ENCODE peak calls at places on chromosomes 2 and 18, in ten cellular contexts. One of them, this sample, is unnamed.

GRCh38 chr18:74303936-74304335 is 11.7 kb upstream of the C18orf63 start:
- DNase-seq in G401: no peak
- DNase-seq in heart right ventricle: no peak
- DNase-seq in GM06990: no peak
- DNase-seq in IMR-90: peak; percentile 25
- DNase-seq in GM23338: no peak
- DNase-seq in stimulated activated CD4-positive, alpha-beta T cell treated with anti-CD3 and anti-CD28 coated beads, Interleukin-4, amount 100 ng/mL, for 4 hours: no peak
- DNase-seq in NCI-H345: no peak
- DNase-seq in left colon: no peak
- DNase-seq in RPMI7951: peak; percentile 68
- DNase-seq in this sample: no peak

GRCh38 chr18:79454034-79454735 is 58.5 kb downstream of the NFATC1 start:
- DNase-seq in G401: no peak
- DNase-seq in heart right ventricle: peak; percentile 58
- DNase-seq in GM06990: no peak
- DNase-seq in IMR-90: peak; percentile 10
- DNase-seq in GM23338: no peak
- DNase-seq in stimulated activated CD4-positive, alpha-beta T cell treated with anti-CD3 and anti-CD28 coated beads, Interleukin-4, amount 100 ng/mL, for 4 hours: no peak
- DNase-seq in NCI-H345: no peak
- DNase-seq in left colon: no peak
- DNase-seq in RPMI7951: no peak
- DNase-seq in this sample: no peak

GRCh38 chr2:15997728-15998280 is 57.5 kb downstream of the MYCN start:
- DNase-seq in G401: no peak
- DNase-seq in heart right ventricle: no peak
- DNase-seq in GM06990: no peak
- DNase-seq in IMR-90: no peak
- DNase-seq in GM23338: no peak
- DNase-seq in stimulated activated CD4-positive, alpha-beta T cell treated with anti-CD3 and anti-CD28 coated beads, Interleukin-4, amount 100 ng/mL, for 4 hours: no peak
- DNase-seq in NCI-H345: no peak
- DNase-seq in left colon: no peak
- DNase-seq in RPMI7951: no peak
- DNase-seq in this sample: no peak

GRCh38 chr2:17273066-17273465 is 245.2 kb downstream of the RAD51AP2 start:
- DNase-seq in G401: no peak
- DNase-seq in heart right ventricle: no peak
- DNase-seq in GM06990: no peak
- DNase-seq in IMR-90: no peak
- DNase-seq in GM23338: no peak
- DNase-seq in stimulated activated CD4-positive, alpha-beta T cell treated with anti-CD3 and anti-CD28 coated beads, Interleukin-4, amount 100 ng/mL, for 4 hours: no peak
- DNase-seq in NCI-H345: no peak
- DNase-seq in left colon: no peak
- DNase-seq in RPMI7951: no peak
- DNase-seq in this sample: no peak

GRCh38 chr2:99552529-99552928 is 62.7 kb upstream of the REV1 start:
- DNase-seq in G401: peak; percentile 57
- DNase-seq in heart right ventricle: peak; percentile 56
- DNase-seq in GM06990: no peak
- DNase-seq in IMR-90: no peak
- DNase-seq in GM23338: no peak
- DNase-seq in stimulated activated CD4-positive, alpha-beta T cell treated with anti-CD3 and anti-CD28 coated beads, Interleukin-4, amount 100 ng/mL, for 4 hours: no peak
- DNase-seq in NCI-H345: peak; percentile 7
- DNase-seq in left colon: no peak
- DNase-seq in RPMI7951: no peak
- DNase-seq in this sample: no peak

GRCh38 chr18:9943311-9943710 is 29.5 kb downstream of the VAPA start:
- DNase-seq in G401: no peak
- DNase-seq in heart right ventricle: no peak
- DNase-seq in GM06990: no peak
- DNase-seq in IMR-90: no peak
- DNase-seq in GM23338: no peak
- DNase-seq in stimulated activated CD4-positive, alpha-beta T cell treated with anti-CD3 and anti-CD28 coated beads, Interleukin-4, amount 100 ng/mL, for 4 hours: no peak
- DNase-seq in NCI-H345: peak; percentile 83
- DNase-seq in left colon: no peak
- DNase-seq in RPMI7951: no peak
- DNase-seq in this sample: no peak

GRCh38 chr2:149611100-149611820 is 23.7 kb upstream of the MMADHC start:
- DNase-seq in G401: no peak
- DNase-seq in heart right ventricle: no peak
- DNase-seq in GM06990: no peak
- DNase-seq in IMR-90: no peak
- DNase-seq in GM23338: peak; percentile 62
- DNase-seq in stimulated activated CD4-positive, alpha-beta T cell treated with anti-CD3 and anti-CD28 coated beads, Interleukin-4, amount 100 ng/mL, for 4 hours: no peak
- DNase-seq in NCI-H345: peak; percentile 27
- DNase-seq in left colon: no peak
- DNase-seq in RPMI7951: no peak
- DNase-seq in this sample: no peak

GRCh38 chr2:150570712-150571111 is 83.2 kb upstream of the RND3 start:
- DNase-seq in G401: no peak
- DNase-seq in heart right ventricle: no peak
- DNase-seq in GM06990: no peak
- DNase-seq in IMR-90: peak; percentile 96
- DNase-seq in GM23338: no peak
- DNase-seq in stimulated activated CD4-positive, alpha-beta T cell treated with anti-CD3 and anti-CD28 coated beads, Interleukin-4, amount 100 ng/mL, for 4 hours: no peak
- DNase-seq in NCI-H345: no peak
- DNase-seq in left colon: no peak
- DNase-seq in RPMI7951: peak; percentile 76
- DNase-seq in this sample: no peak

GRCh38 chr2:166134252-166135151 is 6.7 kb upstream of the SCN1A start:
- DNase-seq in G401: no peak
- DNase-seq in heart right ventricle: no peak
- DNase-seq in GM06990: no peak
- DNase-seq in IMR-90: no peak
- DNase-seq in GM23338: no peak
- DNase-seq in stimulated activated CD4-positive, alpha-beta T cell treated with anti-CD3 and anti-CD28 coated beads, Interleukin-4, amount 100 ng/mL, for 4 hours: no peak
- DNase-seq in NCI-H345: no peak
- DNase-seq in left colon: no peak
- DNase-seq in RPMI7951: no peak
- DNase-seq in this sample: no peak

GRCh38 chr18:3973191-3973590 is 481.9 kb downstream of the DLGAP1 start:
- DNase-seq in G401: no peak
- DNase-seq in heart right ventricle: no peak
- DNase-seq in GM06990: no peak
- DNase-seq in IMR-90: no peak
- DNase-seq in GM23338: no peak
- DNase-seq in stimulated activated CD4-positive, alpha-beta T cell treated with anti-CD3 and anti-CD28 coated beads, Interleukin-4, amount 100 ng/mL, for 4 hours: no peak
- DNase-seq in NCI-H345: no peak
- DNase-seq in left colon: no peak
- DNase-seq in RPMI7951: no peak
- DNase-seq in this sample: no peak

GRCh38 chr2:43592443-43592842 is 3.4 kb downstream of the THADA start:
- DNase-seq in G401: no peak
- DNase-seq in heart right ventricle: no peak
- DNase-seq in GM06990: no peak
- DNase-seq in IMR-90: no peak
- DNase-seq in GM23338: no peak
- DNase-seq in stimulated activated CD4-positive, alpha-beta T cell treated with anti-CD3 and anti-CD28 coated beads, Interleukin-4, amount 100 ng/mL, for 4 hours: no peak
- DNase-seq in NCI-H345: no peak
- DNase-seq in left colon: no peak
- DNase-seq in RPMI7951: no peak
- DNase-seq in this sample: no peak

GRCh38 chr18:31185551-31185950 is 22.9 kb upstream of the DSC1 start:
- DNase-seq in G401: no peak
- DNase-seq in heart right ventricle: no peak
- DNase-seq in GM06990: no peak
- DNase-seq in IMR-90: no peak
- DNase-seq in GM23338: no peak
- DNase-seq in stimulated activated CD4-positive, alpha-beta T cell treated with anti-CD3 and anti-CD28 coated beads, Interleukin-4, amount 100 ng/mL, for 4 hours: no peak
- DNase-seq in NCI-H345: no peak
- DNase-seq in left colon: no peak
- DNase-seq in RPMI7951: no peak
- DNase-seq in this sample: no peak

GRCh38 chr2:65436169-65436824 is 3.9 kb upstream of the SPRED2 start:
- DNase-seq in G401: peak; percentile 80
- DNase-seq in heart right ventricle: peak; percentile 91
- DNase-seq in GM06990: peak; percentile 91
- DNase-seq in IMR-90: peak; percentile 96
- DNase-seq in GM23338: peak; percentile 75
- DNase-seq in stimulated activated CD4-positive, alpha-beta T cell treated with anti-CD3 and anti-CD28 coated beads, Interleukin-4, amount 100 ng/mL, for 4 hours: peak; percentile 24
- DNase-seq in NCI-H345: peak; percentile 85
- DNase-seq in left colon: peak; percentile 88
- DNase-seq in RPMI7951: peak; percentile 97
- DNase-seq in this sample: peak; percentile 93

GRCh38 chr2:61911510-61911909 is 6.0 kb downstream of the COMMD1 start:
- DNase-seq in G401: no peak
- DNase-seq in heart right ventricle: no peak
- DNase-seq in GM06990: no peak
- DNase-seq in IMR-90: peak; percentile 4
- DNase-seq in GM23338: peak; percentile 51
- DNase-seq in stimulated activated CD4-positive, alpha-beta T cell treated with anti-CD3 and anti-CD28 coated beads, Interleukin-4, amount 100 ng/mL, for 4 hours: no peak
- DNase-seq in NCI-H345: no peak
- DNase-seq in left colon: no peak
- DNase-seq in RPMI7951: no peak
- DNase-seq in this sample: no peak

GRCh38 chr2:36485521-36485920 is 112.4 kb downstream of the FEZ2 start:
- DNase-seq in G401: peak; percentile 33
- DNase-seq in heart right ventricle: no peak
- DNase-seq in GM06990: no peak
- DNase-seq in IMR-90: peak; percentile 94
- DNase-seq in GM23338: no peak
- DNase-seq in stimulated activated CD4-positive, alpha-beta T cell treated with anti-CD3 and anti-CD28 coated beads, Interleukin-4, amount 100 ng/mL, for 4 hours: no peak
- DNase-seq in NCI-H345: no peak
- DNase-seq in left colon: no peak
- DNase-seq in RPMI7951: peak; percentile 54
- DNase-seq in this sample: no peak

GRCh38 chr2:74079522-74080341 is 68.0 kb downstream of the BOLA3 start:
- DNase-seq in G401: no peak
- DNase-seq in heart right ventricle: no peak
- DNase-seq in GM06990: peak; percentile 70
- DNase-seq in IMR-90: peak; percentile 49
- DNase-seq in GM23338: no peak
- DNase-seq in stimulated activated CD4-positive, alpha-beta T cell treated with anti-CD3 and anti-CD28 coated beads, Interleukin-4, amount 100 ng/mL, for 4 hours: no peak
- DNase-seq in NCI-H345: no peak
- DNase-seq in left colon: no peak
- DNase-seq in RPMI7951: no peak
- DNase-seq in this sample: no peak

GRCh38 chr2:236507393-236508085 is 62.1 kb upstream of the ACKR3 start:
- DNase-seq in G401: no peak
- DNase-seq in heart right ventricle: peak; percentile 47
- DNase-seq in GM06990: peak; percentile 46
- DNase-seq in IMR-90: no peak
- DNase-seq in GM23338: peak; percentile 92
- DNase-seq in stimulated activated CD4-positive, alpha-beta T cell treated with anti-CD3 and anti-CD28 coated beads, Interleukin-4, amount 100 ng/mL, for 4 hours: peak; percentile 50
- DNase-seq in NCI-H345: no peak
- DNase-seq in left colon: no peak
- DNase-seq in RPMI7951: no peak
- DNase-seq in this sample: peak; percentile 79

GRCh38 chr2:57677296-57677695 is 369.3 kb upstream of the VRK2 start:
- DNase-seq in G401: no peak
- DNase-seq in heart right ventricle: no peak
- DNase-seq in GM06990: no peak
- DNase-seq in IMR-90: no peak
- DNase-seq in GM23338: no peak
- DNase-seq in stimulated activated CD4-positive, alpha-beta T cell treated with anti-CD3 and anti-CD28 coated beads, Interleukin-4, amount 100 ng/mL, for 4 hours: no peak
- DNase-seq in NCI-H345: no peak
- DNase-seq in left colon: no peak
- DNase-seq in RPMI7951: no peak
- DNase-seq in this sample: no peak

GRCh38 chr2:238286987-238287386 is 1.4 kb downstream of the PER2 start:
- DNase-seq in G401: no peak
- DNase-seq in heart right ventricle: no peak
- DNase-seq in GM06990: no peak
- DNase-seq in IMR-90: no peak
- DNase-seq in GM23338: no peak
- DNase-seq in stimulated activated CD4-positive, alpha-beta T cell treated with anti-CD3 and anti-CD28 coated beads, Interleukin-4, amount 100 ng/mL, for 4 hours: peak; percentile 26
- DNase-seq in NCI-H345: no peak
- DNase-seq in left colon: no peak
- DNase-seq in RPMI7951: no peak
- DNase-seq in this sample: peak; percentile 33

GRCh38 chr2:238509151-238509820 is 82.6 kb downstream of the ASB1 start:
- DNase-seq in G401: no peak
- DNase-seq in heart right ventricle: no peak
- DNase-seq in GM06990: no peak
- DNase-seq in IMR-90: peak; percentile 36
- DNase-seq in GM23338: peak; percentile 50
- DNase-seq in stimulated activated CD4-positive, alpha-beta T cell treated with anti-CD3 and anti-CD28 coated beads, Interleukin-4, amount 100 ng/mL, for 4 hours: no peak
- DNase-seq in NCI-H345: peak; percentile 71
- DNase-seq in left colon: no peak
- DNase-seq in RPMI7951: no peak
- DNase-seq in this sample: no peak

GRCh38 chr2:97950329-97951154 is 45.2 kb downstream of the TMEM131 start:
- DNase-seq in G401: no peak
- DNase-seq in heart right ventricle: no peak
- DNase-seq in GM06990: no peak
- DNase-seq in IMR-90: peak; percentile 91
- DNase-seq in GM23338: no peak
- DNase-seq in stimulated activated CD4-positive, alpha-beta T cell treated with anti-CD3 and anti-CD28 coated beads, Interleukin-4, amount 100 ng/mL, for 4 hours: no peak
- DNase-seq in NCI-H345: no peak
- DNase-seq in left colon: no peak
- DNase-seq in RPMI7951: peak; percentile 82
- DNase-seq in this sample: no peak